ENCODE peak calls at places on chromosome 17, in eight cellular contexts. One of them, this sample, is unnamed.

GRCh38 chr17:44071198-44071520 is 624 bp downstream of the G6PC3 start:
- DNase-seq in PC-3: no peak
- DNase-seq in hepatocyte: no peak
- DNase-seq in OCI-LY7: no peak
- DNase-seq in GM23248: no peak
- DNase-seq in GM23338: no peak
- DNase-seq in SK-N-SH: no peak
- DNase-seq in MM.1S: no peak
- DNase-seq in this sample: no peak

GRCh38 chr17:28500712-28501379 is 5.3 kb upstream of the FOXN1 start:
- DNase-seq in PC-3: no peak
- DNase-seq in hepatocyte: no peak
- DNase-seq in OCI-LY7: no peak
- DNase-seq in GM23248: no peak
- DNase-seq in GM23338: no peak
- DNase-seq in SK-N-SH: peak; percentile 73
- DNase-seq in MM.1S: no peak
- DNase-seq in this sample: no peak

GRCh38 chr17:80036715-80037477 is 454 bp downstream of the CCDC40 start:
- DNase-seq in PC-3: peak; percentile 30
- DNase-seq in hepatocyte: peak; percentile 71
- DNase-seq in OCI-LY7: no peak
- DNase-seq in GM23248: peak; percentile 70
- DNase-seq in GM23338: peak; percentile 86
- DNase-seq in SK-N-SH: peak; percentile 92
- DNase-seq in MM.1S: no peak
- DNase-seq in this sample: no peak

GRCh38 chr17:83196088-83196765 is 116.8 kb downstream of the METRNL start:
- DNase-seq in PC-3: no peak
- DNase-seq in hepatocyte: no peak
- DNase-seq in OCI-LY7: no peak
- DNase-seq in GM23248: peak; percentile 90
- DNase-seq in GM23338: no peak
- DNase-seq in SK-N-SH: no peak
- DNase-seq in MM.1S: no peak
- DNase-seq in this sample: no peak

GRCh38 chr17:41439375-41439774 is 1.4 kb downstream of the KRT38 start:
- DNase-seq in PC-3: no peak
- DNase-seq in hepatocyte: no peak
- DNase-seq in OCI-LY7: no peak
- DNase-seq in GM23248: peak; percentile 23
- DNase-seq in GM23338: no peak
- DNase-seq in SK-N-SH: no peak
- DNase-seq in MM.1S: no peak
- DNase-seq in this sample: no peak

GRCh38 chr17:4807534-4808377 is 804 bp downstream of the PLD2 start:
- DNase-seq in PC-3: no peak
- DNase-seq in hepatocyte: peak; percentile 38
- DNase-seq in OCI-LY7: no peak
- DNase-seq in GM23248: peak; percentile 48
- DNase-seq in GM23338: no peak
- DNase-seq in SK-N-SH: peak; percentile 70
- DNase-seq in MM.1S: no peak
- DNase-seq in this sample: no peak

GRCh38 chr17:43880420-43880991 is 26.8 kb downstream of the MPP2 start:
- DNase-seq in PC-3: peak; percentile 72
- DNase-seq in hepatocyte: peak; percentile 49
- DNase-seq in OCI-LY7: peak; percentile 37
- DNase-seq in GM23248: peak; percentile 30
- DNase-seq in GM23338: peak; percentile 73
- DNase-seq in SK-N-SH: peak; percentile 83
- DNase-seq in MM.1S: peak; percentile 35
- DNase-seq in this sample: peak; percentile 22

GRCh38 chr17:45574376-45574775 is 83.9 kb upstream of the PLEKHM1 start:
- DNase-seq in PC-3: no peak
- DNase-seq in hepatocyte: peak; percentile 4
- DNase-seq in OCI-LY7: no peak
- DNase-seq in GM23248: peak; percentile 41
- DNase-seq in GM23338: no peak
- DNase-seq in SK-N-SH: no peak
- DNase-seq in MM.1S: no peak
- DNase-seq in this sample: no peak

GRCh38 chr17:28592260-28592659 is 6.6 kb downstream of the SPAG5 start:
- DNase-seq in PC-3: no peak
- DNase-seq in hepatocyte: no peak
- DNase-seq in OCI-LY7: no peak
- DNase-seq in GM23248: no peak
- DNase-seq in GM23338: no peak
- DNase-seq in SK-N-SH: no peak
- DNase-seq in MM.1S: no peak
- DNase-seq in this sample: no peak

GRCh38 chr17:5837055-5837491 is 233.1 kb upstream of the WSCD1 start:
- DNase-seq in PC-3: peak; percentile 92
- DNase-seq in hepatocyte: no peak
- DNase-seq in OCI-LY7: no peak
- DNase-seq in GM23248: peak; percentile 50
- DNase-seq in GM23338: no peak
- DNase-seq in SK-N-SH: no peak
- DNase-seq in MM.1S: no peak
- DNase-seq in this sample: peak; percentile 78

GRCh38 chr17:42760652-42761581 is at the start of gene RAMP2:
- DNase-seq in PC-3: no peak
- DNase-seq in hepatocyte: peak; percentile 67
- DNase-seq in OCI-LY7: no peak
- DNase-seq in GM23248: peak; percentile 60
- DNase-seq in GM23338: peak; percentile 73
- DNase-seq in SK-N-SH: peak; percentile 84
- DNase-seq in MM.1S: no peak
- DNase-seq in this sample: no peak

GRCh38 chr17:71188811-71189492 is 931.9 kb upstream of the SOX9 start:
- DNase-seq in PC-3: peak; percentile 96
- DNase-seq in hepatocyte: no peak
- DNase-seq in OCI-LY7: no peak
- DNase-seq in GM23248: peak; percentile 92
- DNase-seq in GM23338: no peak
- DNase-seq in SK-N-SH: no peak
- DNase-seq in MM.1S: no peak
- DNase-seq in this sample: peak; percentile 16

GRCh38 chr17:353838-354234 is 1.2 kb upstream of the RPH3AL start:
- DNase-seq in PC-3: no peak
- DNase-seq in hepatocyte: no peak
- DNase-seq in OCI-LY7: no peak
- DNase-seq in GM23248: no peak
- DNase-seq in GM23338: no peak
- DNase-seq in SK-N-SH: no peak
- DNase-seq in MM.1S: no peak
- DNase-seq in this sample: no peak

GRCh38 chr17:42989726-42990652 is 8.2 kb upstream of the RPL27 start:
- DNase-seq in PC-3: peak; percentile 90
- DNase-seq in hepatocyte: no peak
- DNase-seq in OCI-LY7: no peak
- DNase-seq in GM23248: peak; percentile 86
- DNase-seq in GM23338: no peak
- DNase-seq in SK-N-SH: no peak
- DNase-seq in MM.1S: no peak
- DNase-seq in this sample: no peak

GRCh38 chr17:77869665-77870132 is 88.8 kb upstream of the TNRC6C start:
- DNase-seq in PC-3: no peak
- DNase-seq in hepatocyte: no peak
- DNase-seq in OCI-LY7: peak; percentile 97
- DNase-seq in GM23248: no peak
- DNase-seq in GM23338: no peak
- DNase-seq in SK-N-SH: no peak
- DNase-seq in MM.1S: peak; percentile 45
- DNase-seq in this sample: no peak

GRCh38 chr17:81398855-81399451 is 3.7 kb downstream of the BAHCC1 start:
- DNase-seq in PC-3: peak; percentile 33
- DNase-seq in hepatocyte: no peak
- DNase-seq in OCI-LY7: no peak
- DNase-seq in GM23248: peak; percentile 67
- DNase-seq in GM23338: no peak
- DNase-seq in SK-N-SH: no peak
- DNase-seq in MM.1S: no peak
- DNase-seq in this sample: no peak

GRCh38 chr17:81400939-81401726 is 5.9 kb downstream of the BAHCC1 start:
- DNase-seq in PC-3: no peak
- DNase-seq in hepatocyte: no peak
- DNase-seq in OCI-LY7: no peak
- DNase-seq in GM23248: peak; percentile 47
- DNase-seq in GM23338: peak; percentile 52
- DNase-seq in SK-N-SH: no peak
- DNase-seq in MM.1S: no peak
- DNase-seq in this sample: no peak

GRCh38 chr17:81399481-81400153 is 4.4 kb downstream of the BAHCC1 start:
- DNase-seq in PC-3: peak; percentile 25
- DNase-seq in hepatocyte: no peak
- DNase-seq in OCI-LY7: no peak
- DNase-seq in GM23248: peak; percentile 64
- DNase-seq in GM23338: peak; percentile 55
- DNase-seq in SK-N-SH: peak; percentile 82
- DNase-seq in MM.1S: no peak
- DNase-seq in this sample: no peak

GRCh38 chr17:81401727-81402529 is 6.7 kb downstream of the BAHCC1 start:
- DNase-seq in PC-3: peak; percentile 39
- DNase-seq in hepatocyte: no peak
- DNase-seq in OCI-LY7: peak; percentile 65
- DNase-seq in GM23248: no peak
- DNase-seq in GM23338: peak; percentile 68
- DNase-seq in SK-N-SH: peak; percentile 81
- DNase-seq in MM.1S: no peak
- DNase-seq in this sample: no peak

DNA sequence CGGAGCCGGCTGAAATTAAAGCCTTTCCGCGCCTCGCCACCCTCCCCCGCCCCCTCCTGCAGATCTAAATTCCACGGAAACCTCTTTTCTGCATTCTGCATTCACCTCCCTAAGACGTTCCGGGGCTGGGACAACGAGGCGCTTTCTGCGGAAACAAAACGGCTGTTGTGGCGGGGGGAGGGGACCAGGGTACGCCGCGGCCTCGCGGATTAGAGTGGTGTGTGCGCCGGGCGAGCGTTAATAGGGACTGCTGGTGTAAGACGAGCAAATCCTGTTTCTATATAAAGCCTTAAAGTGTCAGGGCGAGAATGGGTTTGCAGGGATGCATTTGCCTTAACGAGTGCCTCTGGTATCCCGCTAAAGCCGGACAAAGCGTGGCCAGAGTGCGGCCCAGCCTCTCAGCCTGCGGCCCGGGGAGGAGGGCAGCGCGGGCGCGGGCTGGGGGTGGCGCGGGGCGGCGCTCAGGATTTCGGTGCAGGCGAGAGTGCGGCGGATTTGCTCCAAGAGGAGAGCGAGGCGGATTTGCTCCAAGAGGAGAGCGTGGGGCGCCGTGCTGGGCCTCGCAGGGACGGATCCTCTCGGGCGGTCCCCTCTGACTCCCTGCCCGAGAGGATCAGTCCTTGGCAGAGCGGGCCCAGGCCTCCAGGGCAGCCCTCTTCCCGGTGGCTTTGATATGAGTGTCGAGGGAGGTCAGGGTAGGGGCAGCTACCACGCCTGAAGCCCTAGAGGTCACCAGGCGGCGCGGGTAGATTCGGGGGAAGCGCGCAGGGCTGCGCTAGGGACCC is 5.1 kb downstream of the BAHCC1 start:
- DNase-seq in PC-3: peak; percentile 58
- DNase-seq in hepatocyte: no peak
- DNase-seq in OCI-LY7: no peak
- DNase-seq in GM23248: peak; percentile 76
- DNase-seq in GM23338: peak; percentile 77
- DNase-seq in SK-N-SH: no peak
- DNase-seq in MM.1S: no peak
- DNase-seq in this sample: no peak
- H3K9me2 ChIP-seq in PC-3: no peaks in the 10 kb centered on the region
- H3K9me2 ChIP-seq in hepatocyte: no peaks in the 10 kb centered on the region
- H3K9me2 ChIP-seq in OCI-LY7: no peaks in the 10 kb centered on the region
- H3K9me2 ChIP-seq in GM23248: no peaks in the 10 kb centered on the region
- H3K9me2 ChIP-seq in GM23338: no peaks in the 10 kb centered on the region
- H3K9me2 ChIP-seq in SK-N-SH: no peaks in the 10 kb centered on the region
- H3K9me2 ChIP-seq in MM.1S: no peaks in the 10 kb centered on the region
- H3K9me2 ChIP-seq in this sample: no peaks in the 10 kb centered on the region

GRCh38 chr17:65485388-65486299 is 75.8 kb downstream of the AXIN2 start:
- DNase-seq in PC-3: no peak
- DNase-seq in hepatocyte: no peak
- DNase-seq in OCI-LY7: no peak
- DNase-seq in GM23248: peak; percentile 66
- DNase-seq in GM23338: no peak
- DNase-seq in SK-N-SH: no peak
- DNase-seq in MM.1S: no peak
- DNase-seq in this sample: no peak
- TF ChIP-seq EZH2phosphoT487 in PC-3: no peak
- TF ChIP-seq EZH2phosphoT487 in hepatocyte: no peak
- TF ChIP-seq EZH2phosphoT487 in OCI-LY7: no peak
- TF ChIP-seq EZH2phosphoT487 in GM23248: no peak
- TF ChIP-seq EZH2phosphoT487 in GM23338: no peak
- TF ChIP-seq EZH2phosphoT487 in SK-N-SH: no peak
- TF ChIP-seq EZH2phosphoT487 in MM.1S: no peak
- TF ChIP-seq EZH2phosphoT487 in this sample: no peak

GRCh38 chr17:21371511-21372081 is 4.6 kb upstream of the KCNJ12 start:
- DNase-seq in PC-3: no peak
- DNase-seq in hepatocyte: no peak
- DNase-seq in OCI-LY7: no peak
- DNase-seq in GM23248: no peak
- DNase-seq in GM23338: no peak
- DNase-seq in SK-N-SH: no peak
- DNase-seq in MM.1S: no peak
- DNase-seq in this sample: no peak
- H3K9me2 ChIP-seq in PC-3: no peaks in the 10 kb centered on the region
- H3K9me2 ChIP-seq in hepatocyte: no peaks in the 10 kb centered on the region
- H3K9me2 ChIP-seq in OCI-LY7: no peaks in the 10 kb centered on the region
- H3K9me2 ChIP-seq in GM23248: no peaks in the 10 kb centered on the region
- H3K9me2 ChIP-seq in GM23338: no peaks in the 10 kb centered on the region
- H3K9me2 ChIP-seq in SK-N-SH: no peaks in the 10 kb centered on the region
- H3K9me2 ChIP-seq in MM.1S: no peaks in the 10 kb centered on the region
- H3K9me2 ChIP-seq in this sample: no peaks in the 10 kb centered on the region

GRCh38 chr17:53570731-53571130 is 252.0 kb upstream of the KIF2B start:
- DNase-seq in PC-3: no peak
- DNase-seq in hepatocyte: no peak
- DNase-seq in OCI-LY7: no peak
- DNase-seq in GM23248: no peak
- DNase-seq in GM23338: no peak
- DNase-seq in SK-N-SH: no peak
- DNase-seq in MM.1S: peak; percentile 45
- DNase-seq in this sample: no peak

GRCh38 chr17:53571342-53571741 is 251.4 kb upstream of the KIF2B start:
- DNase-seq in PC-3: no peak
- DNase-seq in hepatocyte: no peak
- DNase-seq in OCI-LY7: no peak
- DNase-seq in GM23248: peak; percentile 0
- DNase-seq in GM23338: no peak
- DNase-seq in SK-N-SH: no peak
- DNase-seq in MM.1S: peak; percentile 10
- DNase-seq in this sample: no peak

DNA sequence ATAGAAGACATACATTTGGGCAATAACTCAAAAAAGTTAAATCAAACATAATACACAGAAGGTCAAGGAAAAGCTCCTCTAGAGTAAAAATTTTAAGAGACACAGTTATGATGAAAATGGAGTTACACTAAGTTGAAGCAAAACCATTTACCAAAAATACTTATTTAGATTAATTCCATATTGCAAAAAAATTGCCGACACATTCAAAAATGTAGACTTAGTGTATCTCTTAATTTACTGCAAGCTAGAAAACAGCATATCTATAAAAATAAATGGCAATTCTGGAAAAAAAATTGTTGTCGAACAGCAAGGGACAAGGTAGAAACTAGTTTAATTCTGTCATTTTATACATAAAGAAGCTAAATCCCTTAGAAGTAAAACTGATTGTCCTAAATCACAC is 248.7 kb upstream of the KIF2B start:
- DNase-seq in PC-3: no peak
- DNase-seq in hepatocyte: no peak
- DNase-seq in OCI-LY7: no peak
- DNase-seq in GM23248: no peak
- DNase-seq in GM23338: no peak
- DNase-seq in SK-N-SH: no peak
- DNase-seq in MM.1S: no peak
- DNase-seq in this sample: no peak
- TF ChIP-seq EZH2phosphoT487 in PC-3: no peak
- TF ChIP-seq EZH2phosphoT487 in hepatocyte: no peak
- TF ChIP-seq EZH2phosphoT487 in OCI-LY7: no peak
- TF ChIP-seq EZH2phosphoT487 in GM23248: no peak
- TF ChIP-seq EZH2phosphoT487 in GM23338: no peak
- TF ChIP-seq EZH2phosphoT487 in SK-N-SH: no peak
- TF ChIP-seq EZH2phosphoT487 in MM.1S: no peak
- TF ChIP-seq EZH2phosphoT487 in this sample: no peak

This sample was measured in HCT116.